ENCODE peak calls at places on chromosomes 5 and 9, in six cellular contexts. S, T, E, L, X and H are unnamed samples.

GRCh38 chr5:125699860-125700259 is 723.3 kb upstream of the GRAMD2B start:
- DNase-seq in S (no peak), T (no peak), E (no peak), L (no peak), X (no peak), H (no peak)

GRCh38 chr5:6736524-6737042 is 23.4 kb downstream of the TENT4A start:
- DNase-seq in S (no peak), T (no peak), E (no peak), L (no peak), X (no peak), H (no peak)

GRCh38 chr5:14451866-14452265 is 129.7 kb upstream of the OTULINL start:
- DNase-seq in S (no peak), T (no peak), E (no peak), L (no peak), X (no peak), H (no peak)

GRCh38 chr9:132946216-132946615 is 1.8 kb upstream of the TSC1 start:
- DNase-seq in S (peak), T (no peak), E (no peak), L (no peak), X (peak), H (no peak)

GRCh38 chr9:91923145-91923544 is 26.9 kb downstream of the ROR2 start:
- DNase-seq in S (no peak), T (no peak), E (no peak), L (no peak), X (no peak), H (no peak)

GRCh38 chr9:96719538-96720315 is 58.2 kb downstream of the ZNF510 start:
- DNase-seq in S (no peak), T (no peak), E (no peak), L (no peak), X (no peak), H (no peak)

GRCh38 chr5:122375801-122376200 is 63.8 kb downstream of the SNCAIP start:
- DNase-seq in S (no peak), T (no peak), E (no peak), L (no peak), X (no peak), H (no peak)

GRCh38 chr9:138020120-138020794 is 142.7 kb downstream of the CACNA1B start:
- DNase-seq in S (no peak), T (no peak), E (no peak), L (no peak), X (no peak), H (no peak)

GRCh38 chr5:135832263-135832555 is 2.3 kb upstream of the SLC25A48 start:
- DNase-seq in S (no peak), T (no peak), E (no peak), L (no peak), X (no peak), H (no peak)

GRCh38 chr5:170144286-170145023 is 38.8 kb downstream of the FOXI1 start:
- DNase-seq in S (no peak), T (no peak), E (no peak), L (no peak), X (no peak), H (no peak)

GRCh38 chr5:168171901-168172717 is 119.3 kb upstream of the WWC1 start:
- DNase-seq in S (no peak), T (no peak), E (no peak), L (no peak), X (no peak), H (no peak)

GRCh38 chr9:131717719-131718460 is 22.0 kb downstream of the RAPGEF1 start:
- DNase-seq in S (no peak), T (no peak), E (no peak), L (no peak), X (no peak), H (no peak)

GRCh38 chr5:121572061-121572460 is 279.6 kb upstream of the FTMT start:
- DNase-seq in S (no peak), T (no peak), E (peak), L (no peak), X (no peak), H (no peak)

GRCh38 chr5:176542135-176542595 is 5.0 kb upstream of the RNF44 start:
- DNase-seq in S (peak), T (no peak), E (no peak), L (peak), X (no peak), H (peak)

GRCh38 chr5:67681703-67682102 is 485.1 kb upstream of the CD180 start:
- DNase-seq in S (no peak), T (no peak), E (no peak), L (no peak), X (no peak), H (no peak)

GRCh38 chr9:124645274-124645673 is 125.8 kb downstream of the NR6A1 start:
- DNase-seq in S (no peak), T (no peak), E (no peak), L (no peak), X (no peak), H (no peak)

GRCh38 chr5:218457-219289 is 553 bp downstream of the SDHA start:
- DNase-seq in S (peak), T (peak), E (no peak), L (peak), X (peak), H (peak)

GRCh38 chr5:122942164-122942914 is 94.2 kb downstream of the PPIC start:
- DNase-seq in S (peak), T (no peak), E (peak), L (no peak), X (peak), H (no peak)

GRCh38 chr9:133122935-133123611 is 2.0 kb upstream of the RALGDS start:
- DNase-seq in S (peak), T (no peak), E (no peak), L (no peak), X (no peak), H (no peak)

GRCh38 chr5:124866355-124867063 is 120.1 kb upstream of the ZNF608 start:
- DNase-seq in S (no peak), T (no peak), E (no peak), L (no peak), X (peak), H (no peak)

GRCh38 chr9:72041775-72042194 is 18.6 kb downstream of the C9orf57 start:
- DNase-seq in S (no peak), T (peak), E (peak), L (no peak), X (peak), H (no peak)

GRCh38 chr5:9573796-9574195 is 27.9 kb upstream of the SEMA5A start:
- DNase-seq in S (no peak), T (no peak), E (no peak), L (no peak), X (no peak), H (no peak)

GRCh38 chr5:156259618-156260017 is 67.3 kb upstream of the SGCD start:
- DNase-seq in S (peak), T (no peak), E (no peak), L (no peak), X (no peak), H (no peak)

GRCh38 chr5:80481019-80481893 is 6.6 kb upstream of the FAM151B start:
- DNase-seq in S (peak), T (peak), E (no peak), L (peak), X (peak), H (no peak)

GRCh38 chr9:97514531-97514930 is 13.1 kb downstream of the TMOD1 start:
- DNase-seq in S (no peak), T (no peak), E (no peak), L (no peak), X (no peak), H (no peak)

GRCh38 chr9:4382722-4383317 is 83.0 kb upstream of the GLIS3 start:
- DNase-seq in S (peak), T (peak), E (peak), L (no peak), X (peak), H (no peak)

GRCh38 chr5:26482817-26483375 is 555.5 kb downstream of the CDH9 start:
- DNase-seq in S (no peak), T (peak), E (peak), L (no peak), X (no peak), H (no peak)

GRCh38 chr9:93061791-93062299 is 3.3 kb downstream of the SUSD3 start:
- DNase-seq in S (no peak), T (no peak), E (no peak), L (no peak), X (no peak), H (no peak)

GRCh38 chr9:130866474-130866965 is 30.1 kb downstream of the QRFP start:
- DNase-seq in S (peak), T (peak), E (no peak), L (peak), X (peak), H (peak)

GRCh38 chr5:3105581-3105980 is 354.1 kb upstream of the IRX2 start:
- DNase-seq in S (no peak), T (no peak), E (no peak), L (no peak), X (no peak), H (no peak)

GRCh38 chr9:87085073-87085472 is 137.8 kb upstream of the GAS1 start:
- DNase-seq in S (no peak), T (no peak), E (no peak), L (no peak), X (no peak), H (no peak)

GRCh38 chr5:114176356-114176755 is 185.5 kb upstream of the KCNN2 start:
- DNase-seq in S (no peak), T (no peak), E (no peak), L (no peak), X (peak), H (no peak)

GRCh38 chr9:131459056-131459455 is 43.7 kb upstream of the POMT1 start:
- DNase-seq in S (no peak), T (no peak), E (no peak), L (no peak), X (no peak), H (no peak)

GRCh38 chr9:93132287-93132927 is 1.6 kb downstream of the NINJ1 start:
- DNase-seq in S (no peak), T (peak), E (no peak), L (no peak), X (peak), H (no peak)

GRCh38 chr5:108747111-108748009 is at the start of gene FER:
- DNase-seq in S (peak), T (peak), E (no peak), L (peak), X (peak), H (no peak)

GRCh38 chr5:14580037-14581034 is 1.3 kb upstream of the OTULINL start:
- DNase-seq in S (no peak), T (no peak), E (no peak), L (no peak), X (peak), H (no peak)

GRCh38 chr9:75540185-75540584 is 350.3 kb upstream of the PCSK5 start:
- DNase-seq in S (no peak), T (no peak), E (no peak), L (no peak), X (no peak), H (no peak)

GRCh38 chr5:4647955-4648354 is 492.2 kb upstream of the ADAMTS16 start:
- DNase-seq in S (no peak), T (no peak), E (no peak), L (no peak), X (no peak), H (no peak)